ENCODE peak calls at places on chromosomes 1 and 21, in nine cellular contexts. One of them, this sample, is unnamed.

GRCh38 chr21:46622226-46622625 is 13.2 kb upstream of the PRMT2 start:
- DNase-seq in endothelial cell of umbilical vein: peak
- DNase-seq in HL-60: peak
- DNase-seq in GM23338: peak
- DNase-seq in stomach: no peak
- DNase-seq in sigmoid colon: peak
- DNase-seq in suprapubic skin: no peak
- DNase-seq in breast epithelium: no peak
- DNase-seq in HCT116: no peak
- DNase-seq in this sample: no peak

GRCh38 chr1:219812491-219813221 is 115.7 kb downstream of the SLC30A10 start:
- DNase-seq in stomach: no peak
- DNase-seq in sigmoid colon: no peak
- DNase-seq in suprapubic skin: no peak
- DNase-seq in endothelial cell of umbilical vein: peak
- DNase-seq in breast epithelium: no peak
- DNase-seq in GM23338: peak
- DNase-seq in HL-60: peak
- DNase-seq in HCT116: peak
- DNase-seq in this sample: no peak

GRCh38 chr1:159647616-159648015 is 60.0 kb downstream of the APCS start:
- DNase-seq in suprapubic skin: no peak
- DNase-seq in endothelial cell of umbilical vein: no peak
- DNase-seq in sigmoid colon: no peak
- DNase-seq in breast epithelium: no peak
- DNase-seq in stomach: no peak
- DNase-seq in HL-60: no peak
- DNase-seq in GM23338: no peak
- DNase-seq in HCT116: no peak
- DNase-seq in this sample: no peak

GRCh38 chr1:118947790-118948189 is 40.4 kb downstream of the TBX15 start:
- DNase-seq in stomach: no peak
- DNase-seq in GM23338: no peak
- DNase-seq in sigmoid colon: no peak
- DNase-seq in HCT116: no peak
- DNase-seq in endothelial cell of umbilical vein: no peak
- DNase-seq in suprapubic skin: no peak
- DNase-seq in HL-60: no peak
- DNase-seq in breast epithelium: no peak
- DNase-seq in this sample: no peak

GRCh38 chr1:155909894-155910293 is 1.3 kb downstream of the RIT1 start:
- DNase-seq in GM23338: no peak
- DNase-seq in sigmoid colon: no peak
- DNase-seq in HL-60: peak
- DNase-seq in HCT116: no peak
- DNase-seq in breast epithelium: no peak
- DNase-seq in endothelial cell of umbilical vein: peak
- DNase-seq in suprapubic skin: no peak
- DNase-seq in stomach: peak
- DNase-seq in this sample: no peak

GRCh38 chr1:212727386-212728181 is 27.9 kb upstream of the BATF3 start:
- DNase-seq in sigmoid colon: no peak
- DNase-seq in HL-60: peak
- DNase-seq in HCT116: no peak
- DNase-seq in suprapubic skin: no peak
- DNase-seq in breast epithelium: no peak
- DNase-seq in stomach: no peak
- DNase-seq in endothelial cell of umbilical vein: no peak
- DNase-seq in GM23338: no peak
- DNase-seq in this sample: no peak

GRCh38 chr1:39898648-39899603 is 2.8 kb downstream of the MYCL start:
- DNase-seq in HCT116: peak
- DNase-seq in GM23338: peak
- DNase-seq in breast epithelium: no peak
- DNase-seq in HL-60: no peak
- DNase-seq in sigmoid colon: no peak
- DNase-seq in stomach: peak
- DNase-seq in suprapubic skin: no peak
- DNase-seq in endothelial cell of umbilical vein: peak
- DNase-seq in this sample: no peak

GRCh38 chr1:41471658-41472057 is 12.8 kb downstream of the EDN2 start:
- DNase-seq in endothelial cell of umbilical vein: no peak
- DNase-seq in stomach: no peak
- DNase-seq in HCT116: no peak
- DNase-seq in HL-60: no peak
- DNase-seq in suprapubic skin: no peak
- DNase-seq in breast epithelium: no peak
- DNase-seq in sigmoid colon: no peak
- DNase-seq in GM23338: no peak
- DNase-seq in this sample: no peak

GRCh38 chr1:234613128-234613875 is 3.3 kb upstream of the IRF2BP2 start:
- DNase-seq in sigmoid colon: no peak
- DNase-seq in stomach: no peak
- DNase-seq in HCT116: no peak
- DNase-seq in endothelial cell of umbilical vein: no peak
- DNase-seq in HL-60: peak
- DNase-seq in GM23338: no peak
- DNase-seq in breast epithelium: no peak
- DNase-seq in suprapubic skin: no peak
- DNase-seq in this sample: no peak

GRCh38 chr1:193891783-193892182 is 705.4 kb upstream of the B3GALT2 start:
- DNase-seq in endothelial cell of umbilical vein: no peak
- DNase-seq in HCT116: no peak
- DNase-seq in breast epithelium: no peak
- DNase-seq in HL-60: no peak
- DNase-seq in GM23338: no peak
- DNase-seq in sigmoid colon: no peak
- DNase-seq in stomach: no peak
- DNase-seq in suprapubic skin: no peak
- DNase-seq in this sample: no peak

GRCh38 chr1:8201331-8201861 is 116.5 kb upstream of the SLC45A1 start:
- DNase-seq in HL-60: no peak
- DNase-seq in breast epithelium: no peak
- DNase-seq in suprapubic skin: no peak
- DNase-seq in endothelial cell of umbilical vein: no peak
- DNase-seq in sigmoid colon: no peak
- DNase-seq in GM23338: no peak
- DNase-seq in HCT116: no peak
- DNase-seq in stomach: no peak
- DNase-seq in this sample: no peak

GRCh38 chr1:230231739-230232075 is 164.7 kb downstream of the GALNT2 start:
- DNase-seq in HCT116: no peak
- DNase-seq in breast epithelium: no peak
- DNase-seq in sigmoid colon: peak
- DNase-seq in GM23338: peak
- DNase-seq in endothelial cell of umbilical vein: no peak
- DNase-seq in suprapubic skin: no peak
- DNase-seq in HL-60: no peak
- DNase-seq in stomach: peak
- DNase-seq in this sample: peak

GRCh38 chr1:67390041-67390887 is 39.9 kb downstream of the SERBP1 start:
- DNase-seq in HL-60: no peak
- DNase-seq in GM23338: peak
- DNase-seq in HCT116: no peak
- DNase-seq in suprapubic skin: no peak
- DNase-seq in breast epithelium: no peak
- DNase-seq in stomach: no peak
- DNase-seq in endothelial cell of umbilical vein: no peak
- DNase-seq in sigmoid colon: no peak
- DNase-seq in this sample: no peak

GRCh38 chr1:152035406-152036315 is 1.1 kb downstream of the S100A11 start:
- DNase-seq in endothelial cell of umbilical vein: peak
- DNase-seq in stomach: no peak
- DNase-seq in breast epithelium: no peak
- DNase-seq in HCT116: no peak
- DNase-seq in HL-60: no peak
- DNase-seq in sigmoid colon: no peak
- DNase-seq in GM23338: peak
- DNase-seq in suprapubic skin: no peak
- DNase-seq in this sample: no peak

GRCh38 chr1:196306421-196306820 is 301.8 kb downstream of the KCNT2 start:
- DNase-seq in stomach: no peak
- DNase-seq in breast epithelium: no peak
- DNase-seq in GM23338: peak
- DNase-seq in HL-60: no peak
- DNase-seq in sigmoid colon: no peak
- DNase-seq in HCT116: no peak
- DNase-seq in endothelial cell of umbilical vein: no peak
- DNase-seq in suprapubic skin: no peak
- DNase-seq in this sample: no peak

GRCh38 chr1:210195635-210196160 is 36.9 kb upstream of the SERTAD4 start:
- DNase-seq in HCT116: no peak
- DNase-seq in HL-60: no peak
- DNase-seq in breast epithelium: no peak
- DNase-seq in suprapubic skin: no peak
- DNase-seq in sigmoid colon: no peak
- DNase-seq in endothelial cell of umbilical vein: no peak
- DNase-seq in GM23338: no peak
- DNase-seq in stomach: no peak
- DNase-seq in this sample: no peak

GRCh38 chr1:1136547-1137230 is 20.8 kb upstream of the C1orf159 start:
- DNase-seq in breast epithelium: no peak
- DNase-seq in GM23338: peak
- DNase-seq in stomach: peak
- DNase-seq in sigmoid colon: no peak
- DNase-seq in HCT116: no peak
- DNase-seq in HL-60: no peak
- DNase-seq in endothelial cell of umbilical vein: no peak
- DNase-seq in suprapubic skin: no peak
- DNase-seq in this sample: no peak

GRCh38 chr1:1132042-1132927 is 16.4 kb upstream of the C1orf159 start:
- DNase-seq in endothelial cell of umbilical vein: no peak
- DNase-seq in stomach: peak
- DNase-seq in suprapubic skin: no peak
- DNase-seq in sigmoid colon: no peak
- DNase-seq in breast epithelium: peak
- DNase-seq in GM23338: no peak
- DNase-seq in HCT116: no peak
- DNase-seq in HL-60: no peak
- DNase-seq in this sample: no peak

GRCh38 chr1:1134300-1134961 is 18.5 kb upstream of the C1orf159 start:
- DNase-seq in suprapubic skin: no peak
- DNase-seq in endothelial cell of umbilical vein: no peak
- DNase-seq in stomach: no peak
- DNase-seq in GM23338: no peak
- DNase-seq in breast epithelium: no peak
- DNase-seq in HL-60: no peak
- DNase-seq in HCT116: no peak
- DNase-seq in sigmoid colon: no peak
- DNase-seq in this sample: no peak

GRCh38 chr1:1135339-1136111 is 19.6 kb upstream of the C1orf159 start:
- DNase-seq in endothelial cell of umbilical vein: no peak
- DNase-seq in HL-60: no peak
- DNase-seq in suprapubic skin: no peak
- DNase-seq in HCT116: no peak
- DNase-seq in stomach: no peak
- DNase-seq in breast epithelium: no peak
- DNase-seq in sigmoid colon: no peak
- DNase-seq in GM23338: peak
- DNase-seq in this sample: no peak

GRCh38 chr1:1132928-1133750 is 17.2 kb upstream of the C1orf159 start:
- DNase-seq in endothelial cell of umbilical vein: no peak
- DNase-seq in GM23338: no peak
- DNase-seq in HL-60: no peak
- DNase-seq in suprapubic skin: no peak
- DNase-seq in sigmoid colon: no peak
- DNase-seq in breast epithelium: no peak
- DNase-seq in stomach: peak
- DNase-seq in HCT116: no peak
- DNase-seq in this sample: no peak
- TF ChIP-seq POLR2AphosphoS5 in endothelial cell of umbilical vein: no peak
- TF ChIP-seq POLR2AphosphoS5 in GM23338: no peak
- TF ChIP-seq POLR2AphosphoS5 in HL-60: no peak
- TF ChIP-seq POLR2AphosphoS5 in suprapubic skin: no peak
- TF ChIP-seq POLR2AphosphoS5 in sigmoid colon: no peak
- TF ChIP-seq POLR2AphosphoS5 in breast epithelium: no peak
- TF ChIP-seq POLR2AphosphoS5 in stomach: peak
- TF ChIP-seq POLR2AphosphoS5 in HCT116: no peak
- TF ChIP-seq POLR2AphosphoS5 in this sample: no peak

GRCh38 chr1:185929759-185930158 is 195.6 kb downstream of the HMCN1 start:
- DNase-seq in HL-60: no peak
- DNase-seq in endothelial cell of umbilical vein: peak
- DNase-seq in breast epithelium: no peak
- DNase-seq in GM23338: no peak
- DNase-seq in suprapubic skin: no peak
- DNase-seq in HCT116: no peak
- DNase-seq in sigmoid colon: no peak
- DNase-seq in stomach: no peak
- DNase-seq in this sample: no peak
- H3K27ac ChIP-seq in HL-60: no peak
- H3K27ac ChIP-seq in endothelial cell of umbilical vein: no peak
- H3K27ac ChIP-seq in breast epithelium: no peak
- H3K27ac ChIP-seq in GM23338: no peak
- H3K27ac ChIP-seq in suprapubic skin: no peak
- H3K27ac ChIP-seq in HCT116: no peak
- H3K27ac ChIP-seq in sigmoid colon: no peak
- H3K27ac ChIP-seq in stomach: no peak
- H3K27ac ChIP-seq in this sample: no peak

DNA sequence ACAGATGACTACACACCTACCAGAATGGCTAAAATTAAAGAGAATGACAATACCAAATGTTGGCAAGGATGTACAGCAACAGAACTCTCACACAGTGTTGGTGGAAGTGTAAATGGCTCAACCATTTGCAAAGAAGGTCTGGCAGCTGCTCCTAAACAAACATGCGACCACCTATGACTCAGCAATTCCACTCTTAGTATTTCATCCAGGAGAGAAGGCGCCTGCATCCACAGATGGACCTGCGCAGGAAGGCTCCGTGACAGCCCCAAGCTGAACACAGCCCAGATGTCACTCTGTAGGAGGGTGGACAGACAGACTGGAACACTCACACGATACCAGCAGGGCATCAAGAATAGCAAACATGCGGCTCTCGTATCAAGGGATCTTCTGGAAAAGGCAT is 6.7 kb downstream of the PTTG1IP start:
- DNase-seq in suprapubic skin: no peak
- DNase-seq in stomach: no peak
- DNase-seq in HL-60: no peak
- DNase-seq in breast epithelium: no peak
- DNase-seq in sigmoid colon: no peak
- DNase-seq in HCT116: no peak
- DNase-seq in endothelial cell of umbilical vein: peak
- DNase-seq in GM23338: no peak
- DNase-seq in this sample: no peak
- TF ChIP-seq POLR2AphosphoS5 in suprapubic skin: no peak
- TF ChIP-seq POLR2AphosphoS5 in stomach: peak
- TF ChIP-seq POLR2AphosphoS5 in HL-60: no peak
- TF ChIP-seq POLR2AphosphoS5 in breast epithelium: no peak
- TF ChIP-seq POLR2AphosphoS5 in sigmoid colon: peak
- TF ChIP-seq POLR2AphosphoS5 in HCT116: no peak
- TF ChIP-seq POLR2AphosphoS5 in endothelial cell of umbilical vein: peak
- TF ChIP-seq POLR2AphosphoS5 in GM23338: no peak
- TF ChIP-seq POLR2AphosphoS5 in this sample: no peak

DNA sequence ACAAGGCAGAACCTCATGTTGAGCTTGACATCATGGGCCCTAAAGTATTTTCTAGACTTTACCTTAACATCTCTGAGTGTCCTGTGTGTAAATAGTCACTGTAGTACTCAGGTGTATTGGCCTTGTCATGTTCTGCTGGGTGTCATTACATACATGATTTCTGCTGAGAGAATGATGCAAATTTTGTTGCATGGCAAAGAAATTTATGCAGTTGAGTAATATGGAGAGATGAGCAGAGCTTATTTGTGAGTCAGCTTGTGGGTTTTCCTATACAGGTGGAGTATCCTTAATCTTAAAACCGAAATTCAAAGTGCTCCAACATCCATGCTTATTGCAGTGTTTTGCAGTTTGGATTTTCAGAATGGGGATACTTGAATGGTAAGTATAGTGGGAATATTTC is 36.6 kb downstream of the RGL1 start:
- DNase-seq in suprapubic skin: no peak
- DNase-seq in HL-60: no peak
- DNase-seq in HCT116: no peak
- DNase-seq in GM23338: no peak
- DNase-seq in endothelial cell of umbilical vein: no peak
- DNase-seq in sigmoid colon: no peak
- DNase-seq in breast epithelium: no peak
- DNase-seq in stomach: no peak
- DNase-seq in this sample: no peak
- H3K27ac ChIP-seq in suprapubic skin: no peak
- H3K27ac ChIP-seq in HL-60: no peak
- H3K27ac ChIP-seq in HCT116: no peak
- H3K27ac ChIP-seq in GM23338: no peak
- H3K27ac ChIP-seq in endothelial cell of umbilical vein: peak
- H3K27ac ChIP-seq in sigmoid colon: peak
- H3K27ac ChIP-seq in breast epithelium: no peak
- H3K27ac ChIP-seq in stomach: no peak
- H3K27ac ChIP-seq in this sample: peak

This sample was measured in SK-N-MC.